ENCODE peak calls at places on chromosomes 2 and 18, in eight cellular contexts. A is GM23248, X is HepG2, Q is neural progenitor cell, W is PC-3, O is fibroblast of lung, T is K562, E is astrocyte. Y is an unnamed sample.

GRCh38 chr2:108612514-108613183 is 78.4 kb downstream of the LIMS1 start:
- DNase-seq in O (no peak), E (no peak), Q (no peak), X (no peak), T (peak), W (no peak), A (no peak), Y (no peak)

GRCh38 chr18:8329186-8329771 is 280.0 kb upstream of the RAB12 start:
- DNase-seq in X (peak), E (peak), W (peak), T (no peak), Q (no peak), A (peak), O (peak), Y (peak)

GRCh38 chr2:203585541-203585940 is 50.4 kb upstream of the RAPH1 start:
- DNase-seq in W (no peak), X (no peak), E (no peak), Q (no peak), O (no peak), A (peak), T (no peak), Y (no peak)

GRCh38 chr18:25739356-25739755 is 351.1 kb downstream of the SS18 start:
- DNase-seq in O (no peak), E (no peak), W (no peak), A (no peak), Q (no peak), T (no peak), X (no peak), Y (no peak)

GRCh38 chr18:8930990-8931648 is 171.4 kb upstream of the NDUFV2 start:
- DNase-seq in T (no peak), E (peak), O (peak), Q (no peak), X (no peak), W (no peak), A (no peak), Y (no peak)

GRCh38 chr2:8822218-8822617 is 15.2 kb downstream of the KIDINS220 start:
- DNase-seq in Q (no peak), E (no peak), X (peak), T (no peak), W (no peak), A (peak), O (no peak), Y (no peak)

GRCh38 chr18:54878662-54879058 is 50.4 kb downstream of the RAB27B start:
- DNase-seq in X (no peak), E (no peak), W (no peak), T (no peak), A (peak), O (no peak), Q (no peak), Y (no peak)

GRCh38 chr2:10954856-10955818 is 43.4 kb downstream of the KCNF1 start:
- DNase-seq in X (no peak), E (no peak), W (peak), T (no peak), A (no peak), Q (no peak), O (peak), Y (peak)

GRCh38 chr2:236661762-236662110 is 92.1 kb downstream of the ACKR3 start:
- DNase-seq in W (no peak), A (peak), O (no peak), X (no peak), E (no peak), Q (no peak), T (no peak), Y (no peak)

GRCh38 chr18:3593381-3593903 is 143.5 kb downstream of the TGIF1 start:
- DNase-seq in O (peak), W (peak), A (peak), E (peak), X (no peak), T (peak), Q (peak), Y (no peak)

GRCh38 chr2:158395166-158395565 is 61.4 kb downstream of the CCDC148 start:
- DNase-seq in O (peak), W (no peak), Q (peak), A (peak), X (no peak), T (no peak), E (peak), Y (no peak)

GRCh38 chr2:133414486-133415209 is 153.6 kb downstream of the NCKAP5 start:
- DNase-seq in T (no peak), E (peak), X (no peak), A (peak), Q (no peak), O (peak), W (peak), Y (no peak)

GRCh38 chr2:24418166-24418843 is 58.0 kb upstream of the ITSN2 start:
- DNase-seq in T (no peak), A (no peak), W (no peak), Q (peak), E (no peak), X (no peak), O (no peak), Y (peak)

GRCh38 chr2:187117483-187117882 is 268.5 kb upstream of the ZSWIM2 start:
- DNase-seq in E (no peak), W (no peak), A (peak), O (peak), Q (peak), X (no peak), T (no peak), Y (no peak)

GRCh38 chr2:187118331-187119099 is 269.5 kb upstream of the ZSWIM2 start:
- DNase-seq in E (no peak), Q (no peak), W (no peak), T (no peak), O (no peak), X (no peak), A (no peak), Y (no peak)

DNA sequence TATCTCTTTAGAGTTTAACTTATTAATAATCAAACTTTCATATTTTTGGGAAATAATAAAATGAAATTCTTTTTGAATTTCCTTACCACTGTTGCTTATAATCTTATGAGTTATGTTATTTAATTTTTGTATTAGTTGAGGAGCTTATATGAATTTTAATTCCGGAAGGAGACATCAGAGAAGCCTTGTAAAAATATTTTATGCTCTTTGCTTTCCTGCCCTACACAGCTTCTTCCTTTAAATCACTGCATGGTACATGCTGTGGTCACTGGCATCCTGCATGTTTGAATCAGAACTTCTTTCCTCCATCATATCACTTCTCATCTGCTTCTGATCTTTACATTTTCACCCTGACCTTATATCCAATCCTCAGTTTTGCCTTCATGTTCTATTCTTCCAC is 266.7 kb upstream of the ZSWIM2 start:
- DNase-seq in O (no peak), Q (no peak), W (no peak), T (no peak), A (no peak), E (no peak), X (no peak), Y (no peak)
- H3K4me3 ChIP-seq in O (no peak), Q (no peak), W (no peak), T (no peak), A (no peak), E (no peak), X (no peak), Y (no peak)

DNA sequence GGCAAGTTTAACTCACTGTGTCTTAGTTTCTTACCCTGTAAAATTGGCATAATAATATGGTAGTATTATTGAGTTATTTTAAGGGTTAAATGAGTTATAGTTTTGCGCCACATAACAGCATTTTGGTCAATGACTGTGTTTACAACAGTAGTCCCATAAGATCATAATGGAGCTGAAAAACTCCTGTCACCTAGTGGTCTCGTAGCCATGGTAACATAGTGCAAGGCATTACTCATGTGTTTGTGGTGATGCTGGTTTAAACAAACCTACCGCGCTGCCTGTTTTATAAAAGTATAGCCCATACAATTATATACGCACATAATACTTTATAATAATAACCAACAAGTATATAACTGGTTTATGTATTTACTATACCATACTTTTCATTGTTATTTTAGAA is 15.8 kb downstream of the UNC80 start:
- DNase-seq in E (no peak), O (no peak), W (no peak), T (no peak), X (no peak), A (no peak), Q (no peak), Y (no peak)
- TF ChIP-seq EZH2 in E (no peak), O (no peak), W (no peak), T (no peak), X (no peak), A (no peak), Q (no peak), Y (no peak)

DNA sequence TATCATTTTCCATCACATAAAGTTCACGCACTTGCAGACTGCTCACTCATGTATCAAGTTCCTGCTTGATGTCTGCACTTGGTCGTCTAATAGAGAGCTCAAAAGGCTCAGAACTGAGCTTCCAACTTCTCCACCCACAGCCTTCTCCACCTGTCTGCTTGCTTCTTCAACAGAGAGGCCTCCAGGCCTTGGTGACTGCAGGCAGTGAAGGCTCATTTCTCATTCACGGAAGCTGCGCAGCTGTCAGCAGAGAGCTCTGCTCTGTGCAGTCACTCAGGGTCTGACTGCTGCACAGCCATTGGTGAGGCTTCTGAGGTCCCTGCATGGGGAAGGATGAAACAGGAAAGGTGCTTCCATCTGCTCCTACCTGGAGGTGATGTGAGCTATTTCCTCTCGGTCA is 126.3 kb downstream of the TMEM18 start:
- DNase-seq in Q (no peak), A (no peak), W (no peak), O (no peak), X (no peak), E (no peak), T (no peak), Y (no peak)
- H3K4me3 ChIP-seq in Q (no peak), A (no peak), W (no peak), O (no peak), X (no peak), E (no peak), T (no peak), Y (no peak)

GRCh38 chr2:104873689-104874054 is 19.8 kb downstream of the POU3F3 start:
- DNase-seq in O (no peak), Q (peak), A (no peak), X (no peak), E (no peak), W (no peak), T (no peak), Y (no peak)
- TF ChIP-seq EZH2 in O (no peak), Q (no peak), A (no peak), X (no peak), E (no peak), W (no peak), T (no peak), Y (no peak)

GRCh38 chr2:219282375-219282774 is 3.2 kb downstream of the DNAJB2 start:
- DNase-seq in Q (no peak), W (no peak), X (no peak), O (no peak), E (no peak), A (no peak), T (no peak), Y (no peak)
- H3K4me3 ChIP-seq in Q (no peak), W (no peak), X (no peak), O (no peak), E (no peak), A (no peak), T (no peak), Y (no peak)

GRCh38 chr2:73205611-73206010 is 3.2 kb downstream of the NOTO start:
- DNase-seq in Q (no peak), E (peak), T (no peak), O (peak), X (no peak), W (no peak), A (no peak), Y (no peak)

GRCh38 chr2:73202156-73203054 is at the start of gene NOTO:
- DNase-seq in W (no peak), O (no peak), Q (peak), A (peak), E (no peak), T (no peak), X (no peak), Y (no peak)

GRCh38 chr2:73197579-73197978 is 4.8 kb upstream of the NOTO start:
- DNase-seq in Q (no peak), O (no peak), E (no peak), T (no peak), X (no peak), W (no peak), A (no peak), Y (no peak)

GRCh38 chr2:73208258-73208657 is 5.8 kb upstream of the SMYD5 start:
- DNase-seq in X (no peak), E (no peak), T (no peak), O (no peak), A (no peak), Q (no peak), W (no peak), Y (no peak)

DNA sequence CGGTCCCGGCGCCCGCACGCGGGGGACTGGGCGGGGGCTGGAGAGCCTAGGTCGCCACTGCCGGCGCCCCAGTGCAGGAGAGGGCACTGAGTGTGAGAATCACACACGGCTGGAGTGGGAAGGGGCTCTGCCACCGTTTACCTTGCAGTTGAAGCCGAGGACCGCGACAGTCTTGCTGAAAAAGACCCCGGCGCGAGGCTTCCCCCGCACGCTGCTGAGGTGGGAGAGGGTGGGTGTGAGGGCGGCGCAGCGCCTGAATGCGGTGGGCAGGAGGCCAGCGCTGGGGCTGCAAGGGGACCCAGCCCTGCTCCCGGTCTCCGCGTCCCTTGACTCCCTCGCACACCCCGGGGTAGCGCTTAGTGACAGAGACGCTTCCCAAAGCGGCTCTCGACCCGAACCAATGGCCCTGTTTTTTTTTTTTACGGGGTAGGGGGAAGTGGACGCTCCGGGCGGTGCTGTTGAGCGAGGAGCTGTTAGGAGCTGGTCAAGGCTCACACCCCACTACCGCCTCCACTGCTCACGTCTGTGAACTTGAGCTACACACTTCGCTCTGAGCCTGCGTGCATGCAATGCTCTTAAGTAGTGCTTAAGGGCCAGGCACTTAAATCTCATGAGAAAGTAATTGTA is 794 bp downstream of the NOTO start:
- DNase-seq in O (peak), Q (peak), T (no peak), W (no peak), E (no peak), X (no peak), A (no peak), Y (no peak)
- TF ChIP-seq EZH2 in O (peak), Q (peak), T (no peak), W (peak), E (peak), X (no peak), A (no peak), Y (no peak)

GRCh38 chr2:199744676-199745075 is 106.3 kb downstream of the FTCDNL1 start:
- DNase-seq in Q (no peak), A (no peak), X (no peak), E (no peak), T (no peak), O (no peak), W (no peak), Y (no peak)
- H3K4me3 ChIP-seq in Q (no peak), A (no peak), X (no peak), E (no peak), T (no peak), O (no peak), W (no peak), Y (no peak)

DNA sequence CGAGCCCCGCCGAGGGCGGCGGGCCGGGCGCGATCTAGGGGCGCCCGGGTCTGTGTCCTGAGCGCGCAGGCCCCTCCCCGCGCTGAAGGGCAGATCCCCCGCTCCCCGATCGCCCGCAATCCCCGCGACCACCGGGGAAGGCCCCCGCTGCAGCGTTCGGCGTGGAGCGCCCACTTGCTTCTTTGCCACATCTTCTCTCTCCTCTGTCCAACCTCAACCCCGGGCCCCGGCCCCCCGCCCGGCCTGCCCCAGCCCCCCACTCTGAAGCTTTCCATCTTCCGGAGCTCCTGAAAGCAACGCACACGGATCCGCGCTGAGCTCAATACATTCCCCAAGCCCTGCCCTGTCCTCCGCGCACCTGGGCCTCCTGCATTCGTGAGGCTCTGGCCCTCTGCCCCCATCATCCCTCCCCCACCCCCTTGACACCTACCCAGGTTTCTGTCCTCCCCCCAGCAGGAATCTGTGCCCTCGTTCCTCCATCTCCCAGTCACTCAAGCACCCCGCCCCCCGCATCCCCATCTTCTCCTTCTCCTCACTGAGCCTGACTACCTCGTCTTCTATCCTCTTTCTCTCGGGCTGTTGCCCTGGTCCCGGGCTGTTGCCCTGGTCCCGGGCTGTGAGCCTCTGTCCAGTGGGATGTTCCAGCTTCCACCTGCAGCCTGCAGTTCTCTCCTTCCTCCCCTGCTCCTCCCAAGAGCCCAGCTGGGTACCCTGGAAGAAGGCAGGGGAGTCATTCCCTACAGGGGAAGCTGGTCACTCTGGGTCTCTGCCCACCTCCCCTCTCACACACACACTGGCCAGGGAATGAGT is 7.8 kb downstream of the SPEG start:
- DNase-seq in W (no peak), A (peak), E (no peak), O (no peak), X (no peak), Q (peak), T (no peak), Y (no peak)
- TF ChIP-seq EZH2 in W (no peak), A (no peak), E (no peak), O (no peak), X (no peak), Q (no peak), T (no peak), Y (no peak)

GRCh38 chr2:96838345-96839287 is 5.2 kb downstream of the ANKRD23 start:
- DNase-seq in Q (no peak), T (no peak), W (no peak), E (no peak), X (no peak), A (no peak), O (no peak), Y (no peak)
- H3K4me3 ChIP-seq in Q (no peak), T (no peak), W (no peak), E (no peak), X (no peak), A (no peak), O (no peak), Y (no peak)

DNA sequence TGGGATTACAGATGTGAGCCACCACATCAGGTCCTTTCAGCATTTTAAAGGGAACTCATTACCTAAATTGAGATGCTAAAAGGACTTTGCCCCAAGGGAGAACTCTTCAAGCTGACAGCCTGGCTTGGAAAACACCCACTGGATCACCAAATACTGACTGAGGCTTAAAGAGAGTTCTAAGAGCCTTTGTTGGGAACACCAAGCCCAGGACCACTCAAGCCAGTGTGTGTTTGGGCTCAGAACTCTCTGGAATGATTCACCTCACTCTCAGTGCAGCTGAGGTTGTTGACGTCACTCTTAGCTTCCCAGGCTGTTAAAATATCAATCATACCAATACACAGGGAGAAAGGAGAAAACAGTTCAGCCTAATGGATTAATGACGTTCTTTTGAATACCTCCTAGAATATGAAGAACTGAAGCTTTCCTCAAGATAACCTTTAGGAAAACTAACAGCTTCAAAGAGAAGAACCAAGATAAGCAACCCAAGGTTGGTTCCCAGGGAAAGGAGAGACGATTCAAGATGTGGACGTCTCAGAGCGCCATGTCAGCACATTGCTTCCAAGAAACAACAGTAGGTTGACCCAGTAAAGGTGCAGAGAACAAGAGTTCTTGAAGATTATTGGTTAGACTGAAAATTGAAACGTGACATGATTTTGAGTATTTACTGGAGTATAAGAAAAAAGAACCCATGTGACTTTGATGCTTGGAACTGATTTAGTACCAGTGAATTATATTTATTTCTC is 48.0 kb upstream of the MGAT4A start:
- DNase-seq in E (no peak), W (no peak), T (no peak), Q (no peak), X (no peak), A (no peak), O (no peak), Y (no peak)
- TF ChIP-seq EZH2 in E (no peak), W (no peak), T (no peak), Q (no peak), X (no peak), A (no peak), O (no peak), Y (no peak)

Y was measured in PC-9.